ENCODE peak calls at places on chromosome 19, in seven cellular contexts. C is thoracic aorta, E is NCI-H345, H is nucleus accumbens, W is lower leg skin, N is left ventricle myocardium inferior, Z is NCI-H1436. F is an unnamed sample.
A peak's percentile ranks its signal among the peaks of the same experiment; 100 is the strongest.

GRCh38 chr19:54160182-54160811 is 776 bp upstream of the LENG1 start:
- DNase-seq in C (no peak), E (peak; percentile 38), H (no peak), W (no peak), N (no peak), Z (peak; percentile 55), F (no peak)

GRCh38 chr19:13959141-13959961 is 7.0 kb downstream of the DCAF15 start:
- DNase-seq in C (no peak), E (no peak), H (no peak), W (no peak), N (no peak), Z (no peak), F (no peak)

GRCh38 chr19:13129384-13129783 is 11.3 kb downstream of the NACC1 start:
- DNase-seq in C (no peak), E (no peak), H (no peak), W (no peak), N (no peak), Z (no peak), F (no peak)

GRCh38 chr19:28468701-28469459 is 744.1 kb downstream of the UQCRFS1 start:
- DNase-seq in C (no peak), E (peak; percentile 40), H (no peak), W (no peak), N (no peak), Z (no peak), F (peak; percentile 35)

GRCh38 chr19:531753-532571 is at the start of gene CDC34:
- DNase-seq in C (no peak), E (no peak), H (no peak), W (no peak), N (no peak), Z (no peak), F (no peak)

GRCh38 chr19:36686365-36687213 is 823 bp upstream of the ZNF567 start:
- DNase-seq in C (no peak), E (peak; percentile 54), H (no peak), W (peak; percentile 18), N (no peak), Z (no peak), F (peak; percentile 39)

GRCh38 chr19:18789883-18790565 is 1.1 kb downstream of the COMP start:
- DNase-seq in C (no peak), E (no peak), H (no peak), W (no peak), N (no peak), Z (no peak), F (peak; percentile 60)

GRCh38 chr19:49441210-49441959 is at the start of gene SLC17A7:
- DNase-seq in C (no peak), E (peak; percentile 82), H (no peak), W (peak; percentile 59), N (peak; percentile 63), Z (no peak), F (peak; percentile 70)

GRCh38 chr19:45790942-45791341 is 1.7 kb downstream of the DMWD start:
- DNase-seq in C (no peak), E (no peak), H (no peak), W (no peak), N (no peak), Z (no peak), F (no peak)

GRCh38 chr19:49637865-49638350 is 2.0 kb downstream of the RRAS start:
- DNase-seq in C (peak; percentile 55), E (no peak), H (no peak), W (peak; percentile 82), N (peak; percentile 92), Z (peak; percentile 22), F (peak; percentile 93)

GRCh38 chr19:7743425-7743841 is 3.9 kb downstream of the CD209 start:
- DNase-seq in C (no peak), E (no peak), H (no peak), W (no peak), N (no peak), Z (no peak), F (no peak)

GRCh38 chr19:1807695-1808394 is 4.2 kb downstream of the ATP8B3 start:
- DNase-seq in C (no peak), E (peak; percentile 17), H (no peak), W (no peak), N (no peak), Z (no peak), F (no peak)

GRCh38 chr19:28454083-28454482 is 758.9 kb downstream of the UQCRFS1 start:
- DNase-seq in C (no peak), E (no peak), H (no peak), W (no peak), N (no peak), Z (no peak), F (no peak)

GRCh38 chr19:42051166-42052115 is 18.6 kb downstream of the GRIK5 start:
- DNase-seq in C (no peak), E (peak; percentile 33), H (no peak), W (peak; percentile 72), N (no peak), Z (no peak), F (no peak)

GRCh38 chr19:46407891-46408426 is 5.4 kb downstream of the CCDC8 start:
- DNase-seq in C (no peak), E (no peak), H (no peak), W (no peak), N (no peak), Z (no peak), F (no peak)

GRCh38 chr19:8423821-8424223 is 10.7 kb downstream of the MARCHF2 start:
- DNase-seq in C (peak; percentile 94), E (no peak), H (peak; percentile 10), W (peak; percentile 94), N (peak; percentile 94), Z (no peak), F (peak; percentile 94)

GRCh38 chr19:17125052-17125727 is 49.6 kb downstream of the MYO9B start:
- DNase-seq in C (no peak), E (no peak), H (no peak), W (no peak), N (no peak), Z (no peak), F (no peak)

GRCh38 chr19:30523791-30524190 is 151.6 kb downstream of the ZNF536 start:
- DNase-seq in C (no peak), E (no peak), H (no peak), W (no peak), N (no peak), Z (no peak), F (no peak)

GRCh38 chr19:53980553-53981407 is 10.7 kb upstream of the CACNG6 start:
- DNase-seq in C (no peak), E (no peak), H (no peak), W (no peak), N (no peak), Z (no peak), F (no peak)

GRCh38 chr19:46718157-46718933 is 1.4 kb upstream of the PRKD2 start:
- DNase-seq in C (no peak), E (no peak), H (no peak), W (no peak), N (no peak), Z (no peak), F (peak; percentile 33)

GRCh38 chr19:48629599-48630288 is 7.4 kb downstream of the DBP start:
- DNase-seq in C (no peak), E (no peak), H (peak; percentile 40), W (no peak), N (peak; percentile 54), Z (no peak), F (peak; percentile 70)

GRCh38 chr19:3096902-3097326 is 2.8 kb downstream of the GNA11 start:
- DNase-seq in C (no peak), E (no peak), H (no peak), W (no peak), N (no peak), Z (no peak), F (no peak)

GRCh38 chr19:50705422-50706019 is 14.1 kb downstream of the SHANK1 start:
- DNase-seq in C (no peak), E (no peak), H (no peak), W (no peak), N (no peak), Z (peak; percentile 38), F (no peak)

GRCh38 chr19:20256606-20257005 is 89.6 kb downstream of the ZNF486 start:
- DNase-seq in C (no peak), E (no peak), H (no peak), W (no peak), N (no peak), Z (no peak), F (no peak)

GRCh38 chr19:8306235-8307054 is 1.7 kb downstream of the CD320 start:
- DNase-seq in C (no peak), E (no peak), H (no peak), W (peak; percentile 7), N (no peak), Z (no peak), F (no peak)

GRCh38 chr19:34370983-34371382 is 6.0 kb downstream of the GPI start:
- DNase-seq in C (no peak), E (no peak), H (no peak), W (no peak), N (no peak), Z (no peak), F (no peak)

GRCh38 chr19:4776436-4777205 is 14.9 kb upstream of the FEM1A start:
- DNase-seq in C (no peak), E (no peak), H (no peak), W (no peak), N (no peak), Z (no peak), F (no peak)

GRCh38 chr19:55809381-55810058 is 22.3 kb downstream of the NLRP11 start:
- DNase-seq in C (no peak), E (peak; percentile 56), H (peak; percentile 0), W (no peak), N (peak; percentile 17), Z (peak; percentile 83), F (peak; percentile 34)

GRCh38 chr19:49564616-49565045 is 15.7 kb downstream of the NOSIP start:
- DNase-seq in C (no peak), E (no peak), H (no peak), W (no peak), N (no peak), Z (no peak), F (no peak)

GRCh38 chr19:4303778-4304508 is 455 bp upstream of the FSD1 start:
- DNase-seq in C (no peak), E (no peak), H (no peak), W (no peak), N (no peak), Z (no peak), F (no peak)

GRCh38 chr19:13366529-13367143 is 139.6 kb downstream of the CACNA1A start:
- DNase-seq in C (no peak), E (no peak), H (no peak), W (no peak), N (no peak), Z (peak; percentile 0), F (no peak)

GRCh38 chr19:3642987-3643386 is 16.4 kb upstream of the CACTIN start:
- DNase-seq in C (no peak), E (no peak), H (no peak), W (no peak), N (no peak), Z (peak; percentile 18), F (no peak)

GRCh38 chr19:375395-376110 is 31.0 kb upstream of the MIER2 start:
- DNase-seq in C (no peak), E (no peak), H (no peak), W (no peak), N (no peak), Z (no peak), F (no peak)

GRCh38 chr19:47696635-47697034 is 16.6 kb upstream of the EHD2 start:
- DNase-seq in C (no peak), E (no peak), H (no peak), W (no peak), N (no peak), Z (no peak), F (no peak)

GRCh38 chr19:40313229-40313983 is 28.3 kb upstream of the AKT2 start:
- DNase-seq in C (no peak), E (no peak), H (no peak), W (no peak), N (no peak), Z (no peak), F (no peak)

GRCh38 chr19:22515435-22515834 is 93.3 kb upstream of the ZNF98 start:
- DNase-seq in C (no peak), E (no peak), H (no peak), W (no peak), N (no peak), Z (no peak), F (no peak)

GRCh38 chr19:5128251-5128931 is 159.5 kb downstream of the KDM4B start:
- DNase-seq in C (no peak), E (no peak), H (no peak), W (no peak), N (peak; percentile 68), Z (no peak), F (peak; percentile 82)